ENCODE peak calls at places on chromosome 1, in four cellular contexts. X is M059J, L is HFF-Myc, M is NCI-H69. K is an unnamed sample.
A peak's percentile ranks its signal among the peaks of the same experiment; 100 is the strongest.

GRCh38 chr1:230985711-230986110 is 6.8 kb downstream of the ARV1 start:
- DNase-seq in X (no peak), L (no peak), M (no peak), K (no peak)

GRCh38 chr1:24558902-24559791 is 3.3 kb downstream of the NCMAP start:
- DNase-seq in X (peak; percentile 96), L (peak; percentile 6), M (peak; percentile 60), K (no peak)

GRCh38 chr1:26734501-26735058 is 38.8 kb downstream of the ARID1A start:
- DNase-seq in X (no peak), L (no peak), M (no peak), K (no peak)

GRCh38 chr1:31180338-31180737 is 59.3 kb downstream of the NKAIN1 start:
- DNase-seq in X (peak; percentile 18), L (no peak), M (no peak), K (no peak)

GRCh38 chr1:29475256-29475800 is 239.0 kb downstream of the PTPRU start:
- DNase-seq in X (no peak), L (no peak), M (peak; percentile 53), K (no peak)

GRCh38 chr1:201330541-201330940 is 46.9 kb downstream of the TNNT2 start:
- DNase-seq in X (no peak), L (no peak), M (no peak), K (no peak)

GRCh38 chr1:235078927-235079381 is 49.7 kb downstream of the TOMM20 start:
- DNase-seq in X (peak; percentile 87), L (no peak), M (no peak), K (no peak)

GRCh38 chr1:1344672-1345361 is 4.4 kb downstream of the DVL1 start:
- DNase-seq in X (peak; percentile 81), L (no peak), M (no peak), K (no peak)

GRCh38 chr1:109263597-109264378 is 14.4 kb downstream of the CELSR2 start:
- DNase-seq in X (peak; percentile 83), L (peak; percentile 31), M (peak; percentile 79), K (peak; percentile 70)

GRCh38 chr1:231093158-231093922 is 53.3 kb upstream of the FAM89A start:
- DNase-seq in X (peak; percentile 26), L (no peak), M (no peak), K (no peak)